ENCODE peak calls at places on chromosomes 4 and X, in four cellular contexts. F, T, V and E are unnamed samples.

GRCh38 chr4:8640816-8641215 is 48.3 kb downstream of the CPZ start:
- DNase-seq in T (no peak), F (no peak), V (no peak), E (no peak)

GRCh38 chr4:10729366-10729765 is 44.8 kb upstream of the CLNK start:
- DNase-seq in F (no peak), V (no peak), T (no peak), E (no peak)

GRCh38 chr4:74541611-74542177 is 96.8 kb downstream of the AREG start:
- DNase-seq in V (no peak), T (no peak), F (no peak), E (no peak)

GRCh38 chr4:118398226-118399090 is 45.7 kb upstream of the PRSS12 start:
- DNase-seq in F (no peak), V (peak; percentile 64), T (no peak), E (no peak)

GRCh38 chr4:835148-836002 is 9.4 kb upstream of the CPLX1 start:
- DNase-seq in T (no peak), V (no peak), F (no peak), E (no peak)

GRCh38 chr4:141853091-141853734 is 216.8 kb downstream of the IL15 start:
- DNase-seq in V (no peak), F (no peak), T (no peak), E (no peak)

GRCh38 chr4:54152846-54153600 is 53.1 kb downstream of the GSX2 start:
- DNase-seq in T (no peak), F (peak; percentile 63), V (peak; percentile 69), E (peak; percentile 22)

GRCh38 chrX:30941898-30942297 is 52.8 kb upstream of the TAB3 start:
- DNase-seq in T (no peak), F (no peak), V (peak; percentile 71), E (no peak)

GRCh38 chrX:119236599-119237525 is 777 bp downstream of the PGRMC1 start:
- DNase-seq in T (peak; percentile 26), V (peak; percentile 51), F (peak; percentile 74), E (peak; percentile 71)

GRCh38 chrX:68332156-68332823 is 101.0 kb downstream of the OPHN1 start:
- DNase-seq in V (no peak), T (no peak), F (no peak), E (no peak)

GRCh38 chrX:17605676-17606075 is 131.6 kb upstream of the SCML1 start:
- DNase-seq in T (no peak), V (peak; percentile 16), F (peak; percentile 42), E (peak; percentile 42)

GRCh38 chr4:105149771-105150170 is 3.1 kb downstream of the TET2 start:
- DNase-seq in T (no peak), F (no peak), V (no peak), E (no peak)

GRCh38 chrX:124931241-124931640 is 388.4 kb upstream of the TEX13C start:
- DNase-seq in F (no peak), V (no peak), T (no peak), E (no peak)
- H3K23ac ChIP-seq in F (no peak overlapping the region), V (no peak overlapping the region), T (no peak overlapping the region), E (no peak overlapping the region)

GRCh38 chr4:22859318-22859717 is 166.6 kb downstream of the GBA3 start:
- DNase-seq in V (no peak), T (no peak), F (no peak), E (no peak)

GRCh38 chr4:22857411-22857810 is 164.7 kb downstream of the GBA3 start:
- DNase-seq in F (no peak), T (no peak), V (no peak), E (no peak)
- H2AK5ac ChIP-seq in F (no peak overlapping the region), T (no peak overlapping the region), V (no peak overlapping the region), E (no peak overlapping the region)

DNA sequence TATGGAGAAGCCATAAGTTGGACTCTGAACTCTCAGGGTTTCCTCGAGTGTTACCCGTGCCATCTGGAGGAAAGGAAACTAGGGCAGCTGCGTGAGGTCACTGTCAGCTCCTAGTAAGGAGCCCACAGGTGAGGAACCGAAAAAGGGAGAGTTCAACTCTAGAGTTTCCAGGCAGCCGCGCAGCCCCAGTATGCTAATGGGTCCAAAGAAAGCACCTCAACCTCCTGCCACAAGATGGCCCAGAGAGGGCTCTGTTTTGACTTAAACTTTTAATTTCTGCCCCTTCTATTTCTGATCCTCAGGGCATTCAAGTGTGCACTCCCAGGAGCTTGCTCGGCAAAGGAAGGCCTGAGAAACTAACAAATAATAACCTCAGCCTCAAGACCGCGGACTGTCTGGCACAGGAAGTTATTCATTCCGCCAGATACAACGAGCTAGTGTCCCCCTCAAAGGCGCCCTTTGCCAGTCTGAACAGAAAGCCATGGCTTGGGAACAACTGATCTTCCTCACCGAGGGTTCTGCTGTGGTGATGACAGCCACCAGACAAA is 13.9 kb downstream of the SCARB2 start:
- DNase-seq in F (peak; percentile 31), V (no peak), T (peak; percentile 21), E (peak; percentile 34)
- H3K4me1 ChIP-seq in F (peaks cover 36% of the 10 kb centered on the region), V (peaks cover 2% of the 10 kb centered on the region), T (no peaks in the 10 kb centered on the region), E (peaks cover 18% of the 10 kb centered on the region)

GRCh38 chr4:6369035-6369434 is 99.4 kb downstream of the WFS1 start:
- DNase-seq in T (no peak), V (no peak), F (no peak), E (no peak)
- H3K23ac ChIP-seq in T (no peak overlapping the region), V (no peak overlapping the region), F (no peak overlapping the region), E (no peak overlapping the region)

GRCh38 chr4:184895012-184895795 is 69.4 kb upstream of the ACSL1 start:
- DNase-seq in F (no peak), V (peak; percentile 88), T (no peak), E (no peak)
- H2AK5ac ChIP-seq in F (no peak overlapping the region), V (no peak overlapping the region), T (no peak overlapping the region), E (no peak overlapping the region)